ENCODE peak calls at places on chromosomes 7 and 10, in four cellular contexts. M, E, L and K are unnamed samples.

GRCh38 chr10:28679941-28680752 is 2.8 kb downstream of the BAMBI start:
- DNase-seq in M (no peak), E (no peak), L (no peak), K (no peak)

GRCh38 chr10:67520924-67521520 is 175.0 kb downstream of the CTNNA3 start:
- DNase-seq in M (peak; percentile 73), E (peak; percentile 63), L (no peak), K (no peak)

GRCh38 chr10:64873088-64873487 is 1351.9 kb downstream of the REEP3 start:
- DNase-seq in M (no peak), E (no peak), L (no peak), K (no peak)

GRCh38 chr7:79282882-79283602 is 170.4 kb downstream of the MAGI2 start:
- DNase-seq in M (peak; percentile 58), E (no peak), L (no peak), K (no peak)

GRCh38 chr7:132575336-132575986 is 809 bp downstream of the PLXNA4 start:
- DNase-seq in M (peak; percentile 76), E (peak; percentile 52), L (no peak), K (no peak)

GRCh38 chr7:156240532-156240931 is 400.0 kb upstream of the RNF32 start:
- DNase-seq in M (no peak), E (no peak), L (no peak), K (no peak)

GRCh38 chr7:121395494-121395960 is 581 bp downstream of the FAM3C start:
- DNase-seq in M (no peak), E (peak; percentile 66), L (no peak), K (no peak)

GRCh38 chr7:130417215-130417614 is 23.6 kb downstream of the CEP41 start:
- DNase-seq in M (no peak), E (no peak), L (no peak), K (no peak)

GRCh38 chr7:36734731-36735130 is 10.4 kb upstream of the AOAH start:
- DNase-seq in M (no peak), E (no peak), L (no peak), K (no peak)

GRCh38 chr10:77907900-77908717 is 18.4 kb downstream of the DLG5 start:
- DNase-seq in M (no peak), E (peak; percentile 70), L (no peak), K (no peak)

GRCh38 chr7:115087437-115087836 is 165.5 kb downstream of the MDFIC start:
- DNase-seq in M (peak; percentile 94), E (peak; percentile 29), L (no peak), K (no peak)

GRCh38 chr7:55144955-55145342 is 126.1 kb downstream of the EGFR start:
- DNase-seq in M (no peak), E (no peak), L (no peak), K (no peak)

GRCh38 chr7:124992881-124993562 is 63.4 kb upstream of the POT1 start:
- DNase-seq in M (peak; percentile 90), E (no peak), L (no peak), K (no peak)

GRCh38 chr7:1359681-1360485 is 99.4 kb downstream of the MICALL2 start:
- DNase-seq in M (no peak), E (peak; percentile 7), L (no peak), K (no peak)

GRCh38 chr10:70903262-70903921 is 15.0 kb upstream of the PCBD1 start:
- DNase-seq in M (peak; percentile 74), E (peak; percentile 87), L (no peak), K (no peak)

GRCh38 chr7:46600340-46600739 is 679.3 kb upstream of the IGFBP3 start:
- DNase-seq in M (peak; percentile 89), E (no peak), L (no peak), K (no peak)

GRCh38 chr10:100579261-100579660 is 43.5 kb downstream of the HIF1AN start:
- DNase-seq in M (no peak), E (no peak), L (no peak), K (no peak)

GRCh38 chr10:60978287-60979115 is 34.5 kb upstream of the RHOBTB1 start:
- DNase-seq in M (no peak), E (no peak), L (no peak), K (no peak)

GRCh38 chr7:22357311-22358175 is 589 bp upstream of the RAPGEF5 start:
- DNase-seq in M (peak; percentile 1), E (peak; percentile 39), L (no peak), K (no peak)

GRCh38 chr10:19970707-19971106 is 154.5 kb downstream of the PLXDC2 start:
- DNase-seq in M (peak; percentile 53), E (no peak), L (no peak), K (no peak)

GRCh38 chr10:339038-339391 is 203.8 kb downstream of the ZMYND11 start:
- DNase-seq in M (no peak), E (no peak), L (no peak), K (no peak)